ENCODE peak calls at places on chromosomes 3 and 15, in four cellular contexts. B is neuronal stem cell; J is stomach; G is naive thymus-derived CD4-positive, alpha-beta T cell. M is an unnamed sample.
A peak's percentile ranks its signal among the peaks of the same experiment; 100 is the strongest.

GRCh38 chr15:82548700-82549099 is 8.4 kb upstream of the RPS17 start:
- DNase-seq in B (no peak), J (no peak), G (no peak), M (no peak)

GRCh38 chr15:33188654-33189257 is 5.8 kb downstream of the FMN1 start:
- DNase-seq in G (no peak), J (no peak), B (no peak), M (no peak)

GRCh38 chr3:77055841-77056341 is 16.0 kb downstream of the ROBO2 start:
- DNase-seq in J (no peak), B (no peak), G (no peak), M (no peak)

GRCh38 chr3:58630081-58630709 is 36.4 kb downstream of the FAM3D start:
- DNase-seq in G (peak; percentile 44), J (peak; percentile 66), B (peak; percentile 71), M (peak; percentile 21)

GRCh38 chr3:193764959-193765358 is 172.0 kb downstream of the OPA1 start:
- DNase-seq in G (no peak), B (no peak), J (no peak), M (no peak)

GRCh38 chr3:194587438-194587931 is 45.7 kb downstream of the TMEM44 start:
- DNase-seq in J (no peak), B (no peak), G (no peak), M (no peak)

GRCh38 chr3:184260571-184261269 is 633 bp downstream of the CAMK2N2 start:
- DNase-seq in J (no peak), B (peak; percentile 30), G (no peak), M (no peak)

GRCh38 chr3:10707089-10707983 is 108.7 kb upstream of the SLC6A11 start:
- DNase-seq in J (no peak), G (no peak), B (peak; percentile 30), M (no peak)

GRCh38 chr3:25156526-25157075 is 271.5 kb upstream of the RARB start:
- DNase-seq in G (no peak), B (peak; percentile 58), J (no peak), M (no peak)

GRCh38 chr3:133280591-133280990 is 119.3 kb upstream of the BFSP2 start:
- DNase-seq in J (no peak), G (no peak), B (no peak), M (no peak)

GRCh38 chr15:50953302-50953701 is 44.8 kb downstream of the AP4E1 start:
- DNase-seq in J (no peak), G (no peak), B (no peak), M (no peak)

GRCh38 chr15:50256188-50257041 is 9.1 kb downstream of the HDC start:
- DNase-seq in B (no peak), G (no peak), J (no peak), M (no peak)

GRCh38 chr3:173933113-173933512 is 535.6 kb downstream of the NLGN1 start:
- DNase-seq in B (no peak), G (no peak), J (no peak), M (no peak)

GRCh38 chr15:76799760-76800159 is 105.4 kb downstream of the SCAPER start:
- DNase-seq in J (no peak), G (no peak), B (no peak), M (no peak)

GRCh38 chr3:140630866-140631265 is 47.0 kb upstream of the TRIM42 start:
- DNase-seq in J (no peak), B (no peak), G (no peak), M (no peak)

GRCh38 chr3:164095279-164095678 is 983.0 kb downstream of the SI start:
- DNase-seq in G (no peak), B (no peak), J (no peak), M (no peak)

GRCh38 chr3:150073513-150073912 is 102.8 kb upstream of the PFN2 start:
- DNase-seq in J (no peak), G (no peak), B (no peak), M (no peak)

GRCh38 chr3:133464573-133464972 is 64.7 kb downstream of the BFSP2 start:
- DNase-seq in G (no peak), B (no peak), J (no peak), M (no peak)

GRCh38 chr3:6099458-6100137 is 761.3 kb upstream of the GRM7 start:
- DNase-seq in J (no peak), B (no peak), G (no peak), M (no peak)

GRCh38 chr15:66169625-66170024 is 83.9 kb downstream of the MEGF11 start:
- DNase-seq in B (no peak), G (no peak), J (no peak), M (no peak)

GRCh38 chr3:194574639-194575483 is 58.4 kb downstream of the TMEM44 start:
- DNase-seq in G (no peak), B (no peak), J (no peak), M (no peak)

GRCh38 chr3:13052191-13052590 is 21.0 kb downstream of the IQSEC1 start:
- DNase-seq in G (no peak), J (no peak), B (no peak), M (no peak)

GRCh38 chr3:13053425-13053824 is 19.8 kb downstream of the IQSEC1 start:
- DNase-seq in G (no peak), B (no peak), J (no peak), M (no peak)

GRCh38 chr3:13055634-13056033 is 17.6 kb downstream of the IQSEC1 start:
- DNase-seq in J (no peak), B (no peak), G (no peak), M (no peak)

GRCh38 chr3:13054705-13055285 is 18.4 kb downstream of the IQSEC1 start:
- DNase-seq in G (no peak), B (no peak), J (no peak), M (no peak)

DNA sequence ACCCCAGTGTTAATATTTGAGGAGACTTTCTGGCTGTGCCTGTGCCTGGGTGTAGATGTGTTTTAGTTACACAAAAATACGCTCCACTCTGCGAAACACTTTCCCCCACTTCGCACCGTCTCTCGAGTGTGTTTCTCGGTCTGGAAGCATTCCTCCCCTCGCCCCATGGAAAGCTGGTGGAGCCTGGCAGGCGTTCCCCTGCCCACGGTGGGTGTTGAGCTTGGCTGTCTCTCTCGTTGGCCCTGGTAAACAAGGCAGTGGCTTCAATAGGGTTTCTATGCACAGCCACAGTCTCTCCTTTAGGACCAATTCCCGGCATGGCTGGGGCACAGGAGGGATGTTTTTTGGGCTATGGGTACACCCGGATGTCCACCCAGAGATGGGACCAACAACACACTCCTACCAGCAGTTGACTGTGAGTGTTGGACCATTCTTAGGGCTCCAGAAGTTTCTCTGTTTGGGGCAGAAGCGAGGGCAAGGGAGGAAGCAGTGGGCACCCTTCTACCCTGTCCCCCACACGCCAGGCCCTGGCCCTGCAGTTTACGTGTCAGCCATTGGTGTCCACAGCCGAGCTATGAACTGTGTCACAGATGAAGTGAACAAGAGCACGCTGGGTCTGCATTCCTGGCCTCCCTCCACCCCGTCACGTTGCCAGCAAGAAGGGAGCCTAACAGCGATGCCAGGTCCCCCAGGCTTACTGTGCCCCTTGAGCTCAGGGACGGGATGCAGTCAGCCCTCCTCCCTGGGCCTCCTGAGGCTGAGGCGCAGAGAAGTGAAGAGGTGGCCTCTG is 19.1 kb downstream of the IQSEC1 start:
- DNase-seq in J (no peak), B (no peak), G (no peak), M (no peak)
- H3K27ac ChIP-seq in J (no peak overlapping the region), B (no peak overlapping the region), G (no peak overlapping the region), M (no peak overlapping the region)

GRCh38 chr15:48522123-48522522 is 123.4 kb downstream of the FBN1 start:
- DNase-seq in J (no peak), G (no peak), B (no peak), M (no peak)

GRCh38 chr15:48527517-48527916 is 118.0 kb downstream of the FBN1 start:
- DNase-seq in B (no peak), J (no peak), G (no peak), M (no peak)

GRCh38 chr15:48520376-48521155 is 124.9 kb downstream of the FBN1 start:
- DNase-seq in B (no peak), G (no peak), J (no peak), M (no peak)

GRCh38 chr15:48522911-48523310 is 122.6 kb downstream of the FBN1 start:
- DNase-seq in G (no peak), J (no peak), B (no peak), M (no peak)
- H3K36me3 ChIP-seq in G (no peaks in the 10 kb centered on the region), J (peaks cover 19% of the 10 kb centered on the region), B (peaks cover 5% of the 10 kb centered on the region), M (no peaks in the 10 kb centered on the region)

GRCh38 chr15:40274350-40275274 is 8.3 kb downstream of the ANKRD63 start:
- DNase-seq in G (peak; percentile 88), B (peak; percentile 81), J (peak; percentile 87), M (peak; percentile 85)
- H3K4me3 ChIP-seq in G (no peak overlapping the region), B (no peak overlapping the region), J (no peak overlapping the region), M (no peak overlapping the region)

DNA sequence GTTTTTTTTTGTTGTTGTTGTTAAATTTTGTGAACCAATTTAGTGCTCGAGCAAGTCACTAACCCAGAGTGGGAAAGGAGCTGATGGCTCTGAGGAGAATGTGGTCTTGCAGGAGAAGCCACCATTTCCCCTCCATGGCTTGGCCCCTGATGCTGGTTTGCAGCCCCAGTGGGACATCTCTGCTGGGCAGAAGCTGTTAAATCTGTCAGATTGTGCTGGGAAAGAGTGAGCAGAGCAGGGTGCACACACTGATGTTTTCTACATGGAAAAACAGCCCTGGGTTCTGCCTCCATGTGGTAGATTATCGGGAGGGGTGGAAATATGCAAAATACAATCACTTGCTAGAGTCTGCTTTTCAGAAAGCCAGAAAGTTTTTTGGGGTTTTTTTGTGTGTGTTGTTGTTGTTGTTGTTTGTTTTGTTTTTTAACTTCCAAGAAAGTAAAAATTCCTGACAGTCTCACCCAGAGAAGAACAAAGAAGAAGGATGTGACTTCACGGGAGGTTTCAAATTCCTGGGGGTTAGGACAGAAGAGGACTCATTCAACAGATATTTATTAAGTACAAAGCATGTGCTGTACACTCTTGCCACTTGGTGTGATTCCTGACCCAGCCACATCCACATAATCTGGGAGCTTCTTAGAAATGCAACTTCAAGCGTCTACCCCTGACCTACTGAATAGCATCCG is 133.7 kb downstream of the FOXB1 start:
- DNase-seq in G (no peak), J (no peak), B (no peak), M (no peak)
- H3K27ac ChIP-seq in G (no peak overlapping the region), J (no peak overlapping the region), B (no peak overlapping the region), M (no peak overlapping the region)

DNA sequence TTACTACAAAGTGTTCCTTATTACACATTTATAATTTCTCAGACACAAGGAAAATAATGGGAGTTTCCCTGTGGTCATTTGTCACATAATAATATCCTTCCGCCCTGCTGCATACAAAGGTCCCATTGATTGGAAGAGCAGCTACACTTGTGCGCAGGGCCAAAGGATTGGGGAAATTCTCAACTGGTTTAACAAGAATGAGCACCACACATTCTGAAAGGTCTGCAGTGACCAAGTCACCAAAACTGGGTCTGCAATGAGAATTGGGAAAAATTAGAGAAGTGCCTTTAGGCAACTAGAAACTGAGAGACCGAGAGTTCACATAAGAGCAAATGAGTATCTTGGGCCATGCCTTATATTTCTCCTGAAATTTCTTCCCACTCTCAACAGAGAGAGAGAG is 98.2 kb upstream of the NR2F2 start:
- DNase-seq in G (no peak), B (no peak), J (no peak), M (no peak)
- H3K36me3 ChIP-seq in G (no peaks in the 10 kb centered on the region), B (no peaks in the 10 kb centered on the region), J (no peaks in the 10 kb centered on the region), M (no peaks in the 10 kb centered on the region)